ENCODE peak calls at places on chromosomes 1 and 21, in five cellular contexts. N is A549, J is K562, O is HepG2, W is H1. H is an unnamed sample.

GRCh38 chr1:8702121-8702520 is 115.3 kb downstream of the RERE start:
- DNase-seq in N (peak; percentile 58), J (no peak), O (peak; percentile 59), W (no peak), H (no peak)

GRCh38 chr1:229895605-229896004 is 171.4 kb upstream of the GALNT2 start:
- DNase-seq in N (no peak), J (no peak), O (no peak), W (no peak), H (no peak)

GRCh38 chr1:183953031-183953430 is 84.5 kb downstream of the COLGALT2 start:
- DNase-seq in N (no peak), J (no peak), O (no peak), W (no peak), H (no peak)

GRCh38 chr1:98792123-98792522 is 130.6 kb downstream of the SNX7 start:
- DNase-seq in N (no peak), J (no peak), O (no peak), W (no peak), H (no peak)

GRCh38 chr1:43379476-43379875 is 10.1 kb downstream of the MED8 start:
- DNase-seq in N (no peak), J (no peak), O (no peak), W (no peak), H (no peak)

GRCh38 chr1:52365091-52365745 is 787 bp downstream of the CC2D1B start:
- DNase-seq in N (peak; percentile 60), J (peak; percentile 62), O (no peak), W (no peak), H (no peak)

GRCh38 chr1:201719812-201720521 is 109.0 kb upstream of the IPO9 start:
- DNase-seq in N (no peak), J (no peak), O (no peak), W (no peak), H (no peak)

GRCh38 chr1:199855580-199855979 is 171.9 kb upstream of the NR5A2 start:
- DNase-seq in N (peak; percentile 77), J (no peak), O (no peak), W (no peak), H (no peak)

GRCh38 chr1:150808134-150808533 is at the start of gene CTSK:
- DNase-seq in N (no peak), J (no peak), O (no peak), W (no peak), H (no peak)

GRCh38 chr1:81635816-81636215 is 164.9 kb upstream of the ADGRL2 start:
- DNase-seq in N (no peak), J (no peak), O (no peak), W (no peak), H (no peak)

GRCh38 chr1:32240140-32240951 is 6.7 kb upstream of the FAM167B start:
- DNase-seq in N (peak; percentile 75), J (no peak), O (no peak), W (peak; percentile 85), H (no peak)

GRCh38 chr1:32242341-32242851 is 4.6 kb upstream of the FAM167B start:
- DNase-seq in N (peak; percentile 32), J (peak; percentile 13), O (no peak), W (no peak), H (no peak)

GRCh38 chr1:32239335-32239734 is 7.7 kb upstream of the FAM167B start:
- DNase-seq in N (no peak), J (no peak), O (no peak), W (no peak), H (no peak)

GRCh38 chr1:32239790-32240139 is 7.3 kb upstream of the FAM167B start:
- DNase-seq in N (no peak), J (no peak), O (no peak), W (no peak), H (no peak)

GRCh38 chr1:32241011-32241763 is 5.8 kb upstream of the FAM167B start:
- DNase-seq in N (peak; percentile 54), J (peak; percentile 64), O (no peak), W (no peak), H (no peak)
- TF ChIP-seq KDM1A in N (no peak), J (no peak), O (no peak), W (no peak), H (no peak)

GRCh38 chr1:85934531-85934930 is 222.0 kb downstream of the COL24A1 start:
- DNase-seq in N (no peak), J (no peak), O (no peak), W (no peak), H (no peak)
- TF ChIP-seq KDM1A in N (no peak), J (no peak), O (no peak), W (no peak), H (no peak)

DNA sequence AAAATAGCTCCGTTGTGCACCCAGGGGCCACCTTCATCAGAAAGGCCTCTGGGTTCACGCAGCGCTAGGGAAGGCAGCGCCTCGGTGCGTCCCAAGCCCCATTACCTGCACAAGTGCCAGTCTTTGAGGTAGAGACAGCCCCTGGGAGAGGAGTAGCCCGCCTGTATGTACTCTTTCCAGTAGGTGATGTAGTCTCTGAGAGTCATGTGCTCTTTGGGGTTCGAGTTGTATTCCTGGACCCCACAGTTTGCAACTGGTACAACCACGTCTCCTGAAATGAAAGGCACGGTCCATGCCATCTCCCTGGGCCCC is 600 bp downstream of the JMJD4 start:
- DNase-seq in N (no peak), J (no peak), O (no peak), W (no peak), H (no peak)
- TF ChIP-seq KDM1A in N (no peak), J (no peak), O (no peak), W (no peak), H (no peak)

GRCh38 chr21:37668462-37669239 is 247.6 kb downstream of the KCNJ6 start:
- DNase-seq in N (no peak), J (no peak), O (no peak), W (no peak), H (no peak)
- TF ChIP-seq KDM1A in N (no peak), J (no peak), O (no peak), W (no peak), H (no peak)

GRCh38 chr21:41953831-41954653 is at the start of gene C2CD2:
- DNase-seq in N (peak; percentile 64), J (peak; percentile 100), O (peak; percentile 55), W (no peak), H (no peak)
- TF ChIP-seq KDM1A in N (no peak), J (no peak), O (no peak), W (no peak), H (no peak)

GRCh38 chr1:93344484-93344883 is 1.2 kb upstream of the DR1 start:
- DNase-seq in N (no peak), J (no peak), O (peak; percentile 32), W (no peak), H (no peak)

GRCh38 chr1:93345633-93346471 is at the start of gene DR1:
- DNase-seq in N (peak; percentile 88), J (peak; percentile 93), O (peak; percentile 85), W (peak; percentile 73), H (peak; percentile 67)

GRCh38 chr1:93346472-93346991 is 825 bp downstream of the DR1 start:
- DNase-seq in N (peak; percentile 32), J (peak; percentile 39), O (peak; percentile 24), W (no peak), H (no peak)

GRCh38 chr1:93347319-93347899 is 1.7 kb downstream of the DR1 start:
- DNase-seq in N (no peak), J (no peak), O (no peak), W (no peak), H (no peak)

GRCh38 chr1:93344886-93345632 is 648 bp upstream of the DR1 start:
- DNase-seq in N (no peak), J (no peak), O (peak; percentile 31), W (no peak), H (no peak)
- TF ChIP-seq KDM1A in N (no peak), J (no peak), O (no peak), W (no peak), H (no peak)

H was measured in GM12878.